ENCODE peak calls at places on chromosome 13, in seven cellular contexts. A is thyroid gland; Y is body of pancreas; Q is HCT116; P is left ventricle myocardium inferior; D is uterus; X is naive thymus-derived CD4-positive, alpha-beta T cell. J is an unnamed sample.

GRCh38 chr13:49922301-49922700 is 13.8 kb downstream of the SPRYD7 start:
- DNase-seq in A (no peak), Y (no peak), Q (no peak), P (no peak), D (no peak), X (no peak), J (no peak)

GRCh38 chr13:30063892-30064291 is 213.5 kb upstream of the UBL3 start:
- DNase-seq in A (no peak), Y (no peak), Q (no peak), P (no peak), D (no peak), X (no peak), J (no peak)

GRCh38 chr13:66003558-66003957 is 1226.6 kb downstream of the PCDH9 start:
- DNase-seq in A (no peak), Y (no peak), Q (no peak), P (no peak), D (no peak), X (no peak), J (no peak)

GRCh38 chr13:77522444-77522843 is 13.1 kb upstream of the SCEL start:
- DNase-seq in A (no peak), Y (no peak), Q (no peak), P (no peak), D (no peak), X (no peak), J (peak; percentile 68)

GRCh38 chr13:33676700-33677048 is 141.3 kb upstream of the RFC3 start:
- DNase-seq in A (peak; percentile 37), Y (peak; percentile 84), Q (no peak), P (peak; percentile 31), D (peak; percentile 30), X (no peak), J (peak; percentile 66)

GRCh38 chr13:62613819-62614218 is 1198.2 kb upstream of the PCDH20 start:
- DNase-seq in A (no peak), Y (no peak), Q (no peak), P (no peak), D (no peak), X (no peak), J (no peak)

GRCh38 chr13:66803759-66804456 is 426.2 kb downstream of the PCDH9 start:
- DNase-seq in A (no peak), Y (no peak), Q (no peak), P (no peak), D (no peak), X (no peak), J (no peak)

GRCh38 chr13:98675837-98676236 is 76.6 kb downstream of the SLC15A1 start:
- DNase-seq in A (no peak), Y (no peak), Q (no peak), P (no peak), D (no peak), X (no peak), J (no peak)

GRCh38 chr13:110463876-110464510 is 97.5 kb downstream of the RAB20 start:
- DNase-seq in A (no peak), Y (no peak), Q (no peak), P (no peak), D (no peak), X (no peak), J (no peak)

GRCh38 chr13:32036131-32036695 is 4.6 kb downstream of the FRY start:
- DNase-seq in A (no peak), Y (no peak), Q (no peak), P (no peak), D (no peak), X (no peak), J (no peak)

GRCh38 chr13:107329991-107330390 is 762.1 kb upstream of the ARGLU1 start:
- DNase-seq in A (no peak), Y (no peak), Q (no peak), P (no peak), D (no peak), X (no peak), J (no peak)

GRCh38 chr13:38980628-38981078 is 10.0 kb downstream of the STOML3 start:
- DNase-seq in A (no peak), Y (no peak), Q (no peak), P (no peak), D (no peak), X (no peak), J (no peak)

GRCh38 chr13:30572859-30573275 is 44.9 kb upstream of the USPL1 start:
- DNase-seq in A (no peak), Y (no peak), Q (no peak), P (no peak), D (no peak), X (no peak), J (peak; percentile 39)

GRCh38 chr13:49113526-49114286 is 106.4 kb upstream of the MLNR start:
- DNase-seq in A (no peak), Y (no peak), Q (no peak), P (no peak), D (no peak), X (no peak), J (peak; percentile 70)

GRCh38 chr13:49791753-49792549 is 531 bp downstream of the KPNA3 start:
- DNase-seq in A (peak; percentile 70), Y (peak; percentile 57), Q (no peak), P (no peak), D (peak; percentile 34), X (peak; percentile 64), J (peak; percentile 22)

GRCh38 chr13:21979156-21979819 is 308.4 kb downstream of the FGF9 start:
- DNase-seq in A (no peak), Y (no peak), Q (no peak), P (no peak), D (no peak), X (no peak), J (no peak)
- H3K27me3 ChIP-seq in A (no peaks in the 10 kb centered on the region), Y (no peaks in the 10 kb centered on the region), Q (peaks cover 4% of the 10 kb centered on the region), P (no peaks in the 10 kb centered on the region), D (no peaks in the 10 kb centered on the region), X (no peaks in the 10 kb centered on the region), J (no peaks in the 10 kb centered on the region)

DNA sequence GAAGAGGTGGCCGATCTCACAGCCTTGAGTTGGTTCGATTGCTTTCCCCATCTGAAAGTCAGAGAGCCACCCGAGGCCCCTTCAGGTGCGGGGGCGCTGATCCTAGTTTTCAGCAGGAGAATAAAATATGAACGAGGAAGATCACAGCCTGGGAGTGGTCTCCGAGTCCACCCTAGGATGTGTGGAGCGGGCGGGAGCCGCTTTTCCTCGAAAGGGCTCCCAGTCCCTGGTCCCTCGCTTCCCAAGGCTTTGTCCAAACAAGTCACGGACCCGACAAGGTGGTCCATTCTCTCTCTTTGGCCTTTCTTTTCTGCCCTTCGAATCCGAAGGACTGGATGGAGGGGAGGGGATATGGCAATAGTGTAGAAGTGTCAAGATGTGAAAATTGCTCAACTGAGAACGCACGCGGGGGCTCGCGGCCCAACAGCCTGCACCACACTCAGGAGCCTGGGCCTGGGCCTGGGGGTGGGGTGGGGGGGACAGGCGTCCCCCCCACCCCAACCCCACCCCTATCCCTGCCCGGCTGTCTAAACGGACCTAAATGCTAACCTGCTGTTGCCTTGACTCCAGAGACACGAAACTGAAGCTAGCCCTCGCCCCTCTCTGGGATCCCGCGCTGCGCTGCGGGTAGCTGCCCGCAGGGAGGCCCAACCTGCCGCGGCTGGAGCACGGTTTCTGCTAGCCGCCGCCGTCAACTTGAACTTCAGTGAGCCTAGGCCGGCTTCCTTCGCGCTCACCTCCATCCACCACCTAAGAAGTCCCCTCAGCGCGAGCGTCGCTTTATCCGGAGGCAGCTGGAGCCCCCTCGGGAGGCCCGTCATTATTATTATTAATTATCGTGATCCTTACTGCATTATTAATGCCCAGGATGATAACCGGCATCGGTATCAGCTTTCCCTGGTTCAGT is 7.1 kb downstream of the ZIC2 start:
- DNase-seq in A (no peak), Y (no peak), Q (no peak), P (no peak), D (no peak), X (no peak), J (no peak)
- H3K27me3 ChIP-seq in A (peaks cover 86% of the 10 kb centered on the region), Y (peaks cover 6% of the 10 kb centered on the region), Q (peaks cover 9% of the 10 kb centered on the region), P (peaks cover 100% of the 10 kb centered on the region), D (peaks cover 38% of the 10 kb centered on the region), X (peaks cover 95% of the 10 kb centered on the region), J (peaks cover 78% of the 10 kb centered on the region)

DNA sequence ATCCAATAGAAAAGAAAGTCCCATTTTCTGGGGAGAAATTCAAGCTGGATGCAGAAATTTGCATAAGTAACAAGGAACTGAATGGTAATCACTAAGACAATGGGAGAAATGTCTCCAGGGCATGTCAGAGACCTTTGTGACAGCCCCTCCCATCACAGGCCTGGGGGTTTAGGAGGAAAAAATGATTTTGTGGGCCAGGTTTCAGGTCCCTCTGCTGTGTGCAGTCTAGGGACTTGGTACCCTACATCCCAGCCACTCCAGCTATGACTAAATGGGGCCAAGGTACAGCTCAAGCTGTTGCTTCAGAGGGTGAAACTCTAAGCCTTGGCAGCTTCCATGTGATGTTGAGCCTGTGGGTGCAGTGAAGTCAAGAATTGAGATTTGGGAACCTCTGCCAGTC is 695.5 kb upstream of the MIR17HG start:
- DNase-seq in A (no peak), Y (no peak), Q (no peak), P (no peak), D (no peak), X (no peak), J (no peak)
- H3K27me3 ChIP-seq in A (no peaks in the 10 kb centered on the region), Y (no peaks in the 10 kb centered on the region), Q (no peaks in the 10 kb centered on the region), P (no peaks in the 10 kb centered on the region), D (no peaks in the 10 kb centered on the region), X (no peaks in the 10 kb centered on the region), J (no peaks in the 10 kb centered on the region)

GRCh38 chr13:21670883-21671792 is at the start of gene FGF9:
- DNase-seq in A (peak; percentile 79), Y (peak; percentile 89), Q (peak; percentile 75), P (peak; percentile 76), D (peak; percentile 54), X (peak; percentile 85), J (peak; percentile 68)
- H3K27me3 ChIP-seq in A (no peaks in the 10 kb centered on the region), Y (no peaks in the 10 kb centered on the region), Q (peaks cover 23% of the 10 kb centered on the region), P (peaks cover 77% of the 10 kb centered on the region), D (no peaks in the 10 kb centered on the region), X (peaks cover 4% of the 10 kb centered on the region), J (peaks cover 11% of the 10 kb centered on the region)

GRCh38 chr13:113417836-113418721 is 35.2 kb downstream of the ADPRHL1 start:
- DNase-seq in A (no peak), Y (no peak), Q (no peak), P (no peak), D (no peak), X (no peak), J (no peak)

GRCh38 chr13:113417008-113417735 is 36.1 kb downstream of the ADPRHL1 start:
- DNase-seq in A (no peak), Y (no peak), Q (no peak), P (no peak), D (no peak), X (no peak), J (no peak)

GRCh38 chr13:113419531-113420183 is 33.6 kb downstream of the ADPRHL1 start:
- DNase-seq in A (no peak), Y (no peak), Q (no peak), P (no peak), D (no peak), X (no peak), J (no peak)

GRCh38 chr13:113420833-113421600 is 32.3 kb downstream of the ADPRHL1 start:
- DNase-seq in A (no peak), Y (no peak), Q (no peak), P (no peak), D (no peak), X (no peak), J (no peak)

DNA sequence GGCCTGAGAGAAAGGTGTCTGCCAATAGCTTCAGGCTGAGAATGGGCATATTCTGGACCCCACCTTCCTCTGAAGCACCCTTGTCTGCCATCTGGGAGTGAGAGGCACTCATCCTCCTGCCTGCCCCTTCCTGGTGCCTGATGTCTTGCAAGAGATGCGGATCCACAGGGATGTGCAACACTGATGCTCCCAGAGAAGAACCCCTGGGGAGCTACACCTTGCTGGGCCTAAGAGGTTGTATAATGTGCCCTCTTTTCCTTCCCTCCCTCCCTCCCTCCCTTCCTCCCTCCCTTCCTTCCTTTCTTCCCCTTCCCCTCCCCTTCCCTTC is 34.6 kb downstream of the ADPRHL1 start:
- DNase-seq in A (no peak), Y (no peak), Q (no peak), P (no peak), D (no peak), X (no peak), J (no peak)
- H3K27me3 ChIP-seq in A (no peaks in the 10 kb centered on the region), Y (no peaks in the 10 kb centered on the region), Q (no peaks in the 10 kb centered on the region), P (peaks cover 6% of the 10 kb centered on the region), D (no peaks in the 10 kb centered on the region), X (no peaks in the 10 kb centered on the region), J (peaks cover 9% of the 10 kb centered on the region)

J was measured in bronchial epithelial cell.